ENCODE peak calls at places on chromosomes 11 and 22, in eight cellular contexts. J is fibroblast of lung, F is adrenal gland, C is tibial nerve, L is body of pancreas, E is Panc1, Y is heart right ventricle, R is left ventricle myocardium inferior. D is an unnamed sample.

GRCh38 chr11:31059529-31059928 is 310.0 kb downstream of the DCDC1 start:
- DNase-seq in J (no peak), F (no peak), C (no peak), L (no peak), E (no peak), Y (no peak), R (no peak), D (no peak)

GRCh38 chr11:66388746-66389386 is 17.3 kb upstream of the SLC29A2 start:
- DNase-seq in J (peak; percentile 56), F (peak; percentile 73), C (peak; percentile 67), L (peak; percentile 85), E (no peak), Y (peak; percentile 66), R (peak; percentile 53), D (peak; percentile 59)

GRCh38 chr22:47805394-47805935 is 1043.0 kb downstream of the TBC1D22A start:
- DNase-seq in J (no peak), F (no peak), C (no peak), L (no peak), E (no peak), Y (no peak), R (no peak), D (no peak)

GRCh38 chr11:26187639-26188038 is 144.3 kb upstream of the ANO3 start:
- DNase-seq in J (peak; percentile 70), F (no peak), C (no peak), L (peak; percentile 11), E (no peak), Y (no peak), R (no peak), D (no peak)

GRCh38 chr11:123449436-123449835 is 19.4 kb downstream of the GRAMD1B start:
- DNase-seq in J (no peak), F (no peak), C (no peak), L (no peak), E (no peak), Y (no peak), R (no peak), D (no peak)

GRCh38 chr11:62546937-62547625 is 475 bp upstream of the AHNAK start:
- DNase-seq in J (peak; percentile 44), F (no peak), C (peak; percentile 45), L (no peak), E (no peak), Y (no peak), R (peak; percentile 42), D (no peak)

GRCh38 chr11:36361901-36362391 is 65.9 kb downstream of the PRR5L start:
- DNase-seq in J (peak; percentile 98), F (peak; percentile 38), C (peak; percentile 46), L (no peak), E (no peak), Y (no peak), R (no peak), D (no peak)

GRCh38 chr11:72869845-72870244 is 55.6 kb downstream of the ATG16L2 start:
- DNase-seq in J (no peak), F (no peak), C (no peak), L (no peak), E (no peak), Y (no peak), R (no peak), D (no peak)

GRCh38 chr22:44386386-44387035 is 73.8 kb upstream of the SHISAL1 start:
- DNase-seq in J (no peak), F (no peak), C (no peak), L (no peak), E (no peak), Y (no peak), R (no peak), D (no peak)

GRCh38 chr22:39155421-39155820 is 2.9 kb upstream of the CBX7 start:
- DNase-seq in J (no peak), F (peak; percentile 13), C (no peak), L (no peak), E (no peak), Y (peak; percentile 3), R (no peak), D (peak; percentile 38)

GRCh38 chr22:39151329-39151975 is 1.0 kb downstream of the CBX7 start:
- DNase-seq in J (no peak), F (peak; percentile 18), C (no peak), L (no peak), E (no peak), Y (no peak), R (no peak), D (no peak)

GRCh38 chr22:39152024-39152510 is 413 bp downstream of the CBX7 start:
- DNase-seq in J (no peak), F (peak; percentile 39), C (no peak), L (no peak), E (no peak), Y (no peak), R (no peak), D (no peak)

GRCh38 chr22:39152511-39153219 is at the start of gene CBX7:
- DNase-seq in J (peak; percentile 76), F (peak; percentile 95), C (peak; percentile 91), L (peak; percentile 95), E (no peak), Y (peak; percentile 95), R (peak; percentile 96), D (peak; percentile 90)

GRCh38 chr22:39153220-39153860 is 860 bp upstream of the CBX7 start:
- DNase-seq in J (no peak), F (peak; percentile 34), C (no peak), L (no peak), E (no peak), Y (no peak), R (no peak), D (peak; percentile 56)
- H3K27me3 ChIP-seq in J (peaks cover 18% of the 10 kb centered on the region), F (no peaks in the 10 kb centered on the region), C (no peaks in the 10 kb centered on the region), L (no peaks in the 10 kb centered on the region), E (no peaks in the 10 kb centered on the region), Y (no peaks in the 10 kb centered on the region), R (no peaks in the 10 kb centered on the region), D (no peaks in the 10 kb centered on the region)

DNA sequence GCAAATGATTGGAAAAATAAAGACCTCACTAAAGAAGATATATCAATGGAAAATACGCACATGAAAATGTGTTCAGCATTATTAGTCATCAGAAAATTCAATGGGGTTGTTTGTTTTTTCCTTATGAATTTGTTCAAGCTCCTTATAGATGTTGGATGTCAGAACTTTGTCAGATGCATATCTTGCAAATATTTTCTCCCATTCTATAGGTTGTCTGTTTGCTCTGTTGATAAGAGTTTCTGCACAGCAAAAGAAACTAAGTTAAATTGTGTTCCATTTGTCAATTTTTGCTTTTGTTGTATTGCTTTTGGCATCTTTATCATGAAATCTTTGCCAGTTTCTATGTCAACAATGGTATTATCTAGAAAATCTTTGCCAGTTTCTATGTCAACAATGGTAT is 633.9 kb upstream of the CHORDC1 start:
- DNase-seq in J (no peak), F (no peak), C (no peak), L (no peak), E (no peak), Y (no peak), R (no peak), D (no peak)
- H3K4me1 ChIP-seq in J (no peaks in the 10 kb centered on the region), F (no peaks in the 10 kb centered on the region), C (no peaks in the 10 kb centered on the region), L (no peaks in the 10 kb centered on the region), E (no peaks in the 10 kb centered on the region), Y (no peaks in the 10 kb centered on the region), R (no peaks in the 10 kb centered on the region), D (no peaks in the 10 kb centered on the region)

DNA sequence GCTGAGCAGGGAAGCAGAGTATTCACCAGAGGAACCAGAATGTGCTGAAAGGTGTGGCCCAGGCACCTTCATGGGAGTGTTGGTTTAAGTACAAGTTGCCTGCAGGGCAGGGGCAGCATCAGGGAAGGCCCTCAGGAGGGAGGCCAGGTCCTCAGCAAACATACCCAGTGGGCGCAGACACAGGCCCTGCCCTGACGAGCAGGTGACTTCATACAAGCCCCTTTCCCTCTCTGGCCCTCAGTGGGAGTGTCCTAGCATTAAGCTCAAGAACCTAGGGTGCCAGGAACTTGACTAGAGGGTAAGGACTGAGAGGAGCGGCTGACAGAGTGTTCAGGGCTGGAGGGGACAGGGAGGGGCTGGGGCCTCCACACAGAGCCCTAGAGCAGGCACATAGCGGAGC is 7.5 kb upstream of the CASTOR1 start:
- DNase-seq in J (no peak), F (no peak), C (no peak), L (no peak), E (no peak), Y (no peak), R (no peak), D (no peak)
- H3K27ac ChIP-seq in J (no peak overlapping the region), F (no peak overlapping the region), C (no peak overlapping the region), L (no peak overlapping the region), E (no peak overlapping the region), Y (no peak overlapping the region), R (peak overlapping the region; percentile 87), D (no peak overlapping the region)

DNA sequence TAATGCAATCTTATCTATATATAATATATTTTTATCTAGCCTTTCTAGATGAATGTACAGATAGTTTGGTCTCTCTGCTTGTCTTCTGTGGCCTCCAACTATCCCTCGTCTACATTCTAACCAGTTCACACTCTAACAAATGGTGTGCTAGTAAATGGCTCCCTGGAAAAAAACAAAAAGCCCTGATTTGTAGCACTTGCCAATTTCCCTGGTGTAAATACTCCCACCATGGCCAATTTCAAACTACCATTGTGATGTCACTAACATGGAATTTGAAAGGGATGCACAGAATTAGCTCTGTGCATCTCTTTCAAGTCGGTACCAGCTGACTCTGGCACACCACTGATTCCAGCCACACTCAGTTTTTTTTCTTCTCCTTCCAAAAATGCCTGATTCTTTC is 154.6 kb downstream of the MYO18B start:
- DNase-seq in J (no peak), F (no peak), C (no peak), L (no peak), E (no peak), Y (no peak), R (no peak), D (no peak)
- H3K27me3 ChIP-seq in J (no peaks in the 10 kb centered on the region), F (no peaks in the 10 kb centered on the region), C (no peaks in the 10 kb centered on the region), L (no peaks in the 10 kb centered on the region), E (no peaks in the 10 kb centered on the region), Y (no peaks in the 10 kb centered on the region), R (no peaks in the 10 kb centered on the region), D (no peaks in the 10 kb centered on the region)

GRCh38 chr22:37542959-37543358 is 17.3 kb upstream of the CDC42EP1 start:
- DNase-seq in J (no peak), F (no peak), C (no peak), L (no peak), E (no peak), Y (no peak), R (no peak), D (no peak)
- H3K4me1 ChIP-seq in J (peaks cover 21% of the 10 kb centered on the region), F (peaks cover 25% of the 10 kb centered on the region), C (peaks cover 53% of the 10 kb centered on the region), L (peaks cover 69% of the 10 kb centered on the region), E (peaks cover 33% of the 10 kb centered on the region), Y (peaks cover 32% of the 10 kb centered on the region), R (peaks cover 43% of the 10 kb centered on the region), D (peaks cover 22% of the 10 kb centered on the region)

GRCh38 chr11:765025-765801 is 12.1 kb downstream of the GATD1 start:
- DNase-seq in J (peak; percentile 30), F (peak; percentile 75), C (no peak), L (peak; percentile 69), E (no peak), Y (no peak), R (peak; percentile 51), D (peak; percentile 75)
- H3K27ac ChIP-seq in J (no peak overlapping the region), F (no peak overlapping the region), C (no peak overlapping the region), L (no peak overlapping the region), E (no peak overlapping the region), Y (no peak overlapping the region), R (no peak overlapping the region), D (no peak overlapping the region)

GRCh38 chr11:87753143-87753542 is 422.1 kb downstream of the RAB38 start:
- DNase-seq in J (no peak), F (no peak), C (no peak), L (no peak), E (no peak), Y (no peak), R (no peak), D (no peak)

GRCh38 chr11:87754685-87755084 is 420.6 kb downstream of the RAB38 start:
- DNase-seq in J (no peak), F (no peak), C (no peak), L (no peak), E (no peak), Y (no peak), R (no peak), D (no peak)
- H3K27me3 ChIP-seq in J (no peaks in the 10 kb centered on the region), F (no peaks in the 10 kb centered on the region), C (no peaks in the 10 kb centered on the region), L (no peaks in the 10 kb centered on the region), E (no peaks in the 10 kb centered on the region), Y (no peaks in the 10 kb centered on the region), R (no peaks in the 10 kb centered on the region), D (no peaks in the 10 kb centered on the region)

D was measured in CD8-positive, alpha-beta memory T cell.